ENCODE peak calls at places on chromosomes 5 and 9, in ten cellular contexts. S is endothelial cell; L is stimulated activated naive B cell treated with anti-CD40 and anti-IgM and Interleukin-4, amounts not matched to agents 10 μg/mL and 1 μg/mL and 100 μg/mL, for 72 hours; O is A549; C is NCI-H1436; W is dermis microvascular lymphatic vessel endothelial cell; X is prostate gland; G is activated naive CD4-positive, alpha-beta T cell treated with anti-CD3 and anti-CD28 coated beads, Interleukin-2, amount 50 U/mL, for 16 hours; N is SW 1271; J is activated B cell treated with CpG ODN at 0.5 μM for 24 hours. Y is an unnamed sample.

GRCh38 chr5:66118294-66118693 is 25.8 kb upstream of the SREK1 start:
- DNase-seq in S (no peak), L (no peak), O (no peak), C (no peak), W (no peak), X (no peak), G (no peak), N (no peak), J (no peak), Y (no peak)

GRCh38 chr9:14221558-14221957 is 92.4 kb downstream of the NFIB start:
- DNase-seq in S (no peak), L (no peak), O (peak), C (no peak), W (peak), X (no peak), G (no peak), N (no peak), J (no peak), Y (peak)

GRCh38 chr9:35760651-35761050 is 6.6 kb upstream of the MSMP start:
- DNase-seq in S (peak), L (no peak), O (no peak), C (no peak), W (no peak), X (no peak), G (no peak), N (no peak), J (no peak), Y (no peak)

GRCh38 chr5:88502179-88503064 is 233.8 kb upstream of the TMEM161B start:
- DNase-seq in S (no peak), L (no peak), O (no peak), C (no peak), W (peak), X (no peak), G (no peak), N (no peak), J (no peak), Y (no peak)

GRCh38 chr5:91007251-91007650 is 375.9 kb downstream of the ARRDC3 start:
- DNase-seq in S (no peak), L (no peak), O (no peak), C (no peak), W (no peak), X (no peak), G (no peak), N (no peak), J (no peak), Y (no peak)

GRCh38 chr5:58447231-58447630 is 12.7 kb downstream of the PLK2 start:
- DNase-seq in S (no peak), L (no peak), O (no peak), C (no peak), W (no peak), X (no peak), G (no peak), N (no peak), J (no peak), Y (no peak)

GRCh38 chr5:130126748-130127147 is 222.5 kb downstream of the CHSY3 start:
- DNase-seq in S (no peak), L (no peak), O (no peak), C (no peak), W (no peak), X (no peak), G (no peak), N (no peak), J (no peak), Y (no peak)

GRCh38 chr9:13900449-13900848 is 413.5 kb downstream of the NFIB start:
- DNase-seq in S (no peak), L (no peak), O (no peak), C (peak), W (no peak), X (peak), G (no peak), N (no peak), J (no peak), Y (no peak)

GRCh38 chr5:31889131-31889561 is 250.2 kb downstream of the PDZD2 start:
- DNase-seq in S (no peak), L (no peak), O (no peak), C (no peak), W (no peak), X (no peak), G (no peak), N (no peak), J (no peak), Y (no peak)

GRCh38 chr9:116151199-116151598 is 2.4 kb upstream of the PAPPA start:
- DNase-seq in S (no peak), L (no peak), O (no peak), C (no peak), W (no peak), X (no peak), G (no peak), N (no peak), J (no peak), Y (no peak)

GRCh38 chr9:109313351-109313750 is 7.5 kb downstream of the EPB41L4B start:
- DNase-seq in S (no peak), L (no peak), O (no peak), C (no peak), W (no peak), X (no peak), G (no peak), N (no peak), J (no peak), Y (no peak)

GRCh38 chr5:96961053-96961452 is 25.2 kb downstream of the LNPEP start:
- DNase-seq in S (no peak), L (no peak), O (no peak), C (no peak), W (no peak), X (no peak), G (no peak), N (no peak), J (no peak), Y (no peak)

GRCh38 chr5:98403131-98403530 is 370.3 kb upstream of the RGMB start:
- DNase-seq in S (no peak), L (no peak), O (no peak), C (no peak), W (no peak), X (no peak), G (no peak), N (no peak), J (no peak), Y (no peak)

GRCh38 chr9:132500193-132500592 is 82.2 kb upstream of the BARHL1 start:
- DNase-seq in S (no peak), L (no peak), O (no peak), C (no peak), W (no peak), X (no peak), G (no peak), N (no peak), J (no peak), Y (no peak)

GRCh38 chr5:33743089-33743488 is 148.7 kb downstream of the ADAMTS12 start:
- DNase-seq in S (no peak), L (no peak), O (no peak), C (no peak), W (no peak), X (no peak), G (no peak), N (no peak), J (no peak), Y (no peak)

GRCh38 chr9:93642961-93643360 is 66.6 kb downstream of the PHF2 start:
- DNase-seq in S (no peak), L (no peak), O (no peak), C (no peak), W (no peak), X (no peak), G (no peak), N (no peak), J (no peak), Y (peak)

GRCh38 chr9:128113526-128114325 is 13.8 kb downstream of the PTGES2 start:
- DNase-seq in S (no peak), L (no peak), O (no peak), C (no peak), W (no peak), X (no peak), G (no peak), N (no peak), J (no peak), Y (no peak)

GRCh38 chr5:66596791-66597757 is 881 bp downstream of the MAST4 start:
- DNase-seq in S (peak), L (no peak), O (peak), C (peak), W (no peak), X (peak), G (no peak), N (no peak), J (peak), Y (peak)

GRCh38 chr9:16062542-16063240 is 509.8 kb downstream of the CCDC171 start:
- DNase-seq in S (no peak), L (no peak), O (peak), C (no peak), W (no peak), X (no peak), G (no peak), N (no peak), J (no peak), Y (peak)

GRCh38 chr9:93190656-93191353 is 6.9 kb downstream of the WNK2 start:
- DNase-seq in S (no peak), L (no peak), O (no peak), C (no peak), W (no peak), X (no peak), G (no peak), N (no peak), J (no peak), Y (no peak)

GRCh38 chr9:27125030-27125429 is 16.0 kb downstream of the TEK start:
- DNase-seq in S (no peak), L (no peak), O (peak), C (peak), W (peak), X (peak), G (no peak), N (no peak), J (no peak), Y (peak)

GRCh38 chr5:36606437-36607113 is at the start of gene SLC1A3:
- DNase-seq in S (peak), L (peak), O (peak), C (no peak), W (no peak), X (peak), G (peak), N (no peak), J (no peak), Y (peak)

GRCh38 chr5:76851713-76852369 is 2.0 kb downstream of the S100Z start:
- DNase-seq in S (no peak), L (no peak), O (no peak), C (no peak), W (no peak), X (no peak), G (no peak), N (no peak), J (no peak), Y (no peak)

GRCh38 chr9:111696796-111697195 is 35.4 kb downstream of the GNG10 start:
- DNase-seq in S (no peak), L (no peak), O (no peak), C (no peak), W (no peak), X (no peak), G (no peak), N (no peak), J (no peak), Y (no peak)

GRCh38 chr5:33531796-33532195 is 91.0 kb downstream of the TARS1 start:
- DNase-seq in S (no peak), L (no peak), O (no peak), C (no peak), W (no peak), X (no peak), G (no peak), N (no peak), J (no peak), Y (no peak)

GRCh38 chr5:119355636-119356383 is at the start of gene TNFAIP8:
- DNase-seq in S (peak), L (peak), O (no peak), C (no peak), W (no peak), X (peak), G (peak), N (no peak), J (peak), Y (peak)

GRCh38 chr5:102778478-102778877 is 23.4 kb downstream of the PAM start:
- DNase-seq in S (no peak), L (no peak), O (no peak), C (no peak), W (peak), X (no peak), G (no peak), N (no peak), J (no peak), Y (peak)

GRCh38 chr5:34669931-34670516 is 13.9 kb downstream of the RAI14 start:
- DNase-seq in S (no peak), L (no peak), O (no peak), C (no peak), W (no peak), X (no peak), G (no peak), N (no peak), J (no peak), Y (no peak)

GRCh38 chr5:1057485-1057825 is 48.9 kb downstream of the NKD2 start:
- DNase-seq in S (no peak), L (no peak), O (no peak), C (no peak), W (no peak), X (no peak), G (no peak), N (no peak), J (no peak), Y (no peak)

GRCh38 chr5:61919920-61920319 is 386.1 kb upstream of the KIF2A start:
- DNase-seq in S (no peak), L (no peak), O (no peak), C (peak), W (no peak), X (peak), G (no peak), N (no peak), J (no peak), Y (peak)

GRCh38 chr5:17127743-17128231 is 89.6 kb upstream of the BASP1 start:
- DNase-seq in S (no peak), L (no peak), O (peak), C (no peak), W (no peak), X (no peak), G (no peak), N (no peak), J (no peak), Y (peak)

GRCh38 chr5:39678533-39678932 is 253.8 kb upstream of the DAB2 start:
- DNase-seq in S (no peak), L (no peak), O (no peak), C (no peak), W (no peak), X (no peak), G (no peak), N (no peak), J (no peak), Y (no peak)

GRCh38 chr9:127015926-127016512 is 101.4 kb downstream of the RALGPS1 start:
- DNase-seq in S (no peak), L (no peak), O (no peak), C (no peak), W (no peak), X (no peak), G (no peak), N (no peak), J (no peak), Y (no peak)

GRCh38 chr5:140338336-140338735 is 8.1 kb downstream of the HBEGF start:
- DNase-seq in S (no peak), L (no peak), O (no peak), C (no peak), W (no peak), X (no peak), G (no peak), N (no peak), J (no peak), Y (no peak)

GRCh38 chr5:156486394-156487238 is 159.7 kb downstream of the SGCD start:
- DNase-seq in S (no peak), L (no peak), O (no peak), C (no peak), W (no peak), X (no peak), G (no peak), N (no peak), J (no peak), Y (no peak)

GRCh38 chr9:83598487-83598886 is 24.5 kb upstream of the IDNK start:
- DNase-seq in S (no peak), L (no peak), O (no peak), C (no peak), W (no peak), X (no peak), G (no peak), N (no peak), J (no peak), Y (no peak)

GRCh38 chr5:113294341-113295110 is 140.3 kb downstream of the TSSK1B start:
- DNase-seq in S (peak), L (peak), O (peak), C (no peak), W (peak), X (peak), G (peak), N (peak), J (peak), Y (peak)

GRCh38 chr9:80197661-80198060 is 625.9 kb downstream of the TLE4 start:
- DNase-seq in S (no peak), L (no peak), O (no peak), C (no peak), W (no peak), X (no peak), G (no peak), N (no peak), J (no peak), Y (peak)

GRCh38 chr9:106649664-106650063 is 213.3 kb upstream of the ZNF462 start:
- DNase-seq in S (no peak), L (no peak), O (no peak), C (no peak), W (no peak), X (no peak), G (no peak), N (no peak), J (no peak), Y (no peak)

Y was measured in SJSA1.